ENCODE peak calls at places on chromosomes 7 and 10, in seven cellular contexts. D is heart left ventricle, A is A549, E is GM12878, P is spleen, O is HepG2, Q is lower leg skin. S is an unnamed sample.

GRCh38 chr10:30028006-30028441 is 31.4 kb downstream of the JCAD start:
- DNase-seq in D (peak; percentile 61), A (no peak), E (no peak), P (no peak), O (no peak), Q (no peak), S (no peak)

GRCh38 chr7:99380823-99381663 is 6.5 kb downstream of the ARPC1B start:
- DNase-seq in D (no peak), A (no peak), E (peak; percentile 88), P (peak; percentile 94), O (peak; percentile 72), Q (peak; percentile 42), S (peak; percentile 55)

GRCh38 chr7:117169907-117170306 is 153.0 kb downstream of the WNT2 start:
- DNase-seq in D (peak; percentile 26), A (no peak), E (no peak), P (no peak), O (no peak), Q (no peak), S (no peak)

GRCh38 chr10:32403091-32403490 is 42.8 kb upstream of the CCDC7 start:
- DNase-seq in D (no peak), A (no peak), E (no peak), P (no peak), O (no peak), Q (no peak), S (no peak)

GRCh38 chr7:83946801-83947200 is 247.8 kb downstream of the SEMA3A start:
- DNase-seq in D (no peak), A (no peak), E (no peak), P (no peak), O (no peak), Q (no peak), S (no peak)

GRCh38 chr10:88537337-88537736 is 45.8 kb downstream of the RNLS start:
- DNase-seq in D (no peak), A (no peak), E (no peak), P (no peak), O (no peak), Q (no peak), S (no peak)

GRCh38 chr7:134845461-134845860 is 66.0 kb downstream of the CALD1 start:
- DNase-seq in D (no peak), A (peak; percentile 18), E (peak; percentile 7), P (no peak), O (peak; percentile 74), Q (no peak), S (no peak)

GRCh38 chr7:73442903-73443542 is 9.4 kb downstream of the FZD9 start:
- DNase-seq in D (no peak), A (no peak), E (no peak), P (peak; percentile 69), O (no peak), Q (no peak), S (no peak)

GRCh38 chr7:47685712-47686376 is 103.9 kb upstream of the TNS3 start:
- DNase-seq in D (no peak), A (no peak), E (no peak), P (no peak), O (no peak), Q (no peak), S (no peak)
- TF ChIP-seq POLR2A in D (no peak), A (no peak), E (no peak), P (no peak), O (no peak), Q (no peak), S (no peak)

GRCh38 chr7:106094780-106095179 is 17.3 kb downstream of the SYPL1 start:
- DNase-seq in D (no peak), A (no peak), E (no peak), P (no peak), O (no peak), Q (no peak), S (no peak)
- H3K4me3 ChIP-seq in D (no peak overlapping the region), A (no peak overlapping the region), E (no peak overlapping the region), P (no peak overlapping the region), O (no peak overlapping the region), Q (no peak overlapping the region), S (no peak overlapping the region)

DNA sequence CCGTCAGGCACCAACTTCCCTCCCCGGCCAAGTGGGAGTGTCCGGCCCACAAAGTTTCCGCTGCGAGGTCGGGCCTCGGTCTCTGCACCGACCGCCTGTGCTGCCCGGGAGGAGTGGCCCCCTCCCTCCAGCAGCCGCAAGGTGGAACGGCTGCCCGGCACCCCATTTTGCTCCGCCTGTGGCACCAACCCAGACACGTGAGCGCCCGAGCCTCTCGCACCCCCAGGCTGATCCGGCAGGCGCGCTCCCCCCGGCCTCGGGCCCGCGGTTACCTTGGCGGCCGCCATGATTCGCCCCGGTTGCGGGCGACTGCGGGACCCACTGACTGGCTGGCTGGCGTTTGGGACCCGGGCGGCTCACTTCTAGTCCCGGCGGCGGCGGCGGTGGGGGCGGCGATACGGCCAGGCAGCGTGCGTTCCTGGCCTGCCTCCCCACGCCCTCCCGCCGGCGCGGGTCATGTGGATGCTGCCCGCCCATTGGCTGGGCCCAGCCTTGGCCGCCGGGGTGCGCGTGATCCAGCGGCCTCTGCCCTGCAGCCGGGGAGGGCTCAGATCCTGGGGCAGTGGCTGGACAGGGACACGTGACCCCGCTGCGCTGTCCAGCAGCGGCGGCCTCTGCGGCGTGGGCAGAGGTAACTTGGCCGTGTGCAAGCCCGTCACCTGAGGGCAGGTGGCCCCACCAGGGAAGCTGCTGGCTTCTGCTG is at the start of gene SLC25A13:
- DNase-seq in D (peak; percentile 94), A (peak; percentile 97), E (peak; percentile 40), P (peak; percentile 97), O (peak; percentile 86), Q (peak; percentile 86), S (peak; percentile 50)
- TF ChIP-seq POLR2A in D (peak; percentile 66), A (peak; percentile 57), E (peak; percentile 82), P (peak; percentile 45), O (peak; percentile 31), Q (no peak), S (no peak)

GRCh38 chr10:59000162-59000825 is 176.1 kb upstream of the PHYHIPL start:
- DNase-seq in D (no peak), A (no peak), E (no peak), P (no peak), O (no peak), Q (no peak), S (no peak)
- H3K4me3 ChIP-seq in D (peak overlapping the region; percentile 7), A (no peak overlapping the region), E (no peak overlapping the region), P (no peak overlapping the region), O (no peak overlapping the region), Q (no peak overlapping the region), S (no peak overlapping the region)

S was measured in esophagus squamous epithelium.